ENCODE peak calls at places on chromosomes 6 and 20, in nine cellular contexts. H is mesendoderm; D is stomach; U is HCT116; Z is osteoblast; Y is CD8-positive, alpha-beta memory T cell; I is IMR-90; K is A673; C is CD8-positive, alpha-beta T cell. A is an unnamed sample.

GRCh38 chr6:73006161-73006560 is 219.1 kb downstream of the KHDC1L start:
- DNase-seq in Z (no peak), C (no peak), U (no peak), K (no peak), H (no peak), I (peak; percentile 33), D (no peak), Y (no peak), A (no peak)

GRCh38 chr6:20302702-20303251 is 90.5 kb upstream of the MBOAT1 start:
- DNase-seq in D (no peak), Z (peak; percentile 72), Y (no peak), U (no peak), I (peak; percentile 57), H (peak; percentile 84), C (no peak), K (no peak), A (no peak)

GRCh38 chr6:35931120-35931561 is 10.2 kb upstream of the SRPK1 start:
- DNase-seq in Y (no peak), C (no peak), Z (no peak), I (no peak), H (peak; percentile 61), K (no peak), U (no peak), D (no peak), A (no peak)

GRCh38 chr6:125220712-125221111 is 67.1 kb downstream of the TPD52L1 start:
- DNase-seq in Y (no peak), D (no peak), Z (peak; percentile 57), K (no peak), H (no peak), C (no peak), I (peak; percentile 44), U (no peak), A (no peak)

GRCh38 chr20:1535420-1536175 is 21.9 kb downstream of the SIRPD start:
- DNase-seq in U (no peak), H (no peak), D (no peak), C (no peak), Y (no peak), Z (no peak), K (no peak), I (no peak), A (no peak)

GRCh38 chr6:33417127-33417902 is 592 bp downstream of the CUTA start:
- DNase-seq in I (peak; percentile 94), Z (peak; percentile 96), D (no peak), C (no peak), Y (no peak), K (no peak), H (peak; percentile 46), U (no peak), A (no peak)

GRCh38 chr6:67792996-67793395 is 842.1 kb upstream of the ADGRB3 start:
- DNase-seq in C (no peak), D (no peak), K (no peak), Z (no peak), Y (no peak), U (no peak), I (no peak), H (peak; percentile 41), A (peak; percentile 8)

GRCh38 chr6:2507016-2507415 is 243.7 kb downstream of the MYLK4 start:
- DNase-seq in U (no peak), Z (no peak), Y (no peak), K (no peak), I (no peak), C (no peak), H (no peak), D (no peak), A (no peak)

GRCh38 chr6:140253096-140253495 is 878.6 kb upstream of the CITED2 start:
- DNase-seq in K (no peak), C (no peak), H (no peak), I (peak; percentile 52), U (no peak), Y (no peak), D (no peak), Z (no peak), A (no peak)

GRCh38 chr6:111642463-111643158 is 36.9 kb upstream of the TRAF3IP2 start:
- DNase-seq in Y (no peak), I (peak; percentile 66), U (peak; percentile 70), C (no peak), H (peak; percentile 79), D (peak; percentile 64), Z (peak; percentile 89), K (peak; percentile 73), A (peak; percentile 71)

GRCh38 chr6:46352541-46353267 is 138.5 kb downstream of the RCAN2 start:
- DNase-seq in D (no peak), K (peak; percentile 2), I (no peak), U (no peak), Z (no peak), Y (no peak), H (no peak), C (no peak), A (no peak)

GRCh38 chr6:119215885-119216590 is 133.5 kb downstream of the MAN1A1 start:
- DNase-seq in I (no peak), D (no peak), Z (peak; percentile 8), Y (no peak), K (no peak), H (peak; percentile 11), U (no peak), C (no peak), A (peak; percentile 83)

GRCh38 chr6:32113386-32114352 is 4.5 kb upstream of the TNXB start:
- DNase-seq in C (no peak), H (peak; percentile 96), Y (no peak), D (peak; percentile 50), Z (peak; percentile 98), U (no peak), I (peak; percentile 94), K (no peak), A (no peak)

GRCh38 chr6:31419842-31420241 is 16.4 kb downstream of the MICA start:
- DNase-seq in H (no peak), K (no peak), U (no peak), C (no peak), Y (no peak), I (no peak), D (no peak), Z (peak; percentile 68), A (no peak)

GRCh38 chr20:39397646-39398045 is 435.5 kb downstream of the DHX35 start:
- DNase-seq in Y (no peak), Z (no peak), I (no peak), H (no peak), U (no peak), C (no peak), D (no peak), K (no peak), A (no peak)

GRCh38 chr20:17715075-17715474 is 15.3 kb downstream of the BANF2 start:
- DNase-seq in U (no peak), Y (no peak), D (no peak), H (no peak), C (no peak), Z (no peak), K (no peak), I (no peak), A (no peak)

GRCh38 chr20:4056880-4057279 is 41.5 kb upstream of the RNF24 start:
- DNase-seq in U (no peak), H (no peak), Z (no peak), K (no peak), D (no peak), I (no peak), C (no peak), Y (no peak), A (no peak)

GRCh38 chr20:31560900-31561598 is 44.0 kb upstream of the ID1 start:
- DNase-seq in U (peak; percentile 91), Y (no peak), Z (peak; percentile 91), H (no peak), C (no peak), K (peak; percentile 54), I (peak; percentile 98), D (peak; percentile 47), A (no peak)

GRCh38 chr6:166257911-166258318 is 50.3 kb downstream of the PRR18 start:
- DNase-seq in Y (no peak), C (no peak), I (no peak), H (peak; percentile 64), K (no peak), Z (no peak), D (no peak), U (no peak), A (no peak)

GRCh38 chr6:51292659-51293058 is 474.0 kb downstream of the TFAP2B start:
- DNase-seq in C (no peak), Y (no peak), I (no peak), U (no peak), Z (no peak), D (no peak), K (no peak), H (peak; percentile 41), A (no peak)

GRCh38 chr6:38302081-38302480 is 337.6 kb downstream of the BTBD9 start:
- DNase-seq in I (peak; percentile 58), C (no peak), H (no peak), Z (no peak), K (no peak), U (no peak), Y (no peak), D (no peak), A (no peak)
- H3K4me3 ChIP-seq in I (no peak overlapping the region), C (no peak overlapping the region), H (no peak overlapping the region), Z (no peak overlapping the region), K (no peak overlapping the region), U (no peak overlapping the region), Y (no peak overlapping the region), D (no peak overlapping the region), A (no peak overlapping the region)

GRCh38 chr6:5995705-5996686 is 10.7 kb downstream of the NRN1 start:
- DNase-seq in D (no peak), H (peak; percentile 91), I (peak; percentile 19), Y (no peak), C (no peak), K (peak; percentile 94), Z (peak; percentile 97), U (no peak), A (peak; percentile 88)
- H3K4me1 ChIP-seq in D (peaks cover 30% of the 10 kb centered on the region), H (peaks cover 11% of the 10 kb centered on the region), I (no peaks in the 10 kb centered on the region), Y (peaks cover 50% of the 10 kb centered on the region), C (peaks cover 52% of the 10 kb centered on the region), K (peaks cover 28% of the 10 kb centered on the region), Z (peaks cover 11% of the 10 kb centered on the region), U (no peaks in the 10 kb centered on the region), A (peaks cover 3% of the 10 kb centered on the region)

DNA sequence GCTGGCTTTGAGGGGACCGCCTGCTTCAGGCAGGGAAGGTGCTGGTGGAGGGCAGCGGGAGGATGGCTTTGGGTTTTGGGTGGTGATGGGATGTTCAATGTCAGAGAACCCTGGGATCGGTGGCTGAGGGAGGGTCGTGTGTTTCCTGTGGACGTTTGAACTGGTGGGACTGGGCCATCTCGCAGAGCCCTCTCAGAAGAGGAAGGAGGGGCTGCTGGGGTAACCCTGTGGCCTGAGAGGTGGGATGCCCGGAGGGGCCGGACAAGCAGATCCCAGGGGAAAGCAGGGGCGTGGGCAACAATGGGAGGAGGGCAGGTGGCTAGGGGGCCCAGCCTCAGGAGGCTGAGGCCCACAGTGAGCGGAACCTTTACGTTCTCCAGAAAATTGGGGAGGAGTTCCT is 34.9 kb downstream of the PYGB start:
- DNase-seq in U (no peak), K (no peak), D (no peak), H (no peak), Z (peak; percentile 80), Y (no peak), C (no peak), I (no peak), A (peak; percentile 5)
- H3K36me3 ChIP-seq in U (peaks cover 10% of the 10 kb centered on the region), K (no peaks in the 10 kb centered on the region), D (peaks cover 100% of the 10 kb centered on the region), H (peaks cover 13% of the 10 kb centered on the region), Z (peaks cover 93% of the 10 kb centered on the region), Y (no peaks in the 10 kb centered on the region), C (peaks cover 49% of the 10 kb centered on the region), I (peaks cover 78% of the 10 kb centered on the region), A (peaks cover 80% of the 10 kb centered on the region)

DNA sequence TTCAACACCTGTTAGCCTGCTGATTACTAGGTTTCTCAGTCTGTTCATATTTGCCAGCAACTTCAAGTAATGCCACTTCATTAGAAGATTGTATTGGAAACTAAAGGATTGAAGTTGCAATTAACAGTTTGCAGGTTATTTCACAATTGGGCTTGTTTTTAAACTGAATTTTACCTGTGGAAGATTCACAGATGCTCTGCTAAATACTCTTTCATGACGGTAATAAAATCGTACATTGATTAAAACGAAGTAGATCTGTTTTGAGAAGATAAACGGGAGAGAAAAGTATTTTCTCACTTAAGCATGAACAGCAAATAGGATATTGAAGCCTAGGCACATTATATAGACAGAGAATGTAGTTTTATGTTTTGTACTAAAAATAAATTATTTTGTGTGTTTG is 1.6 kb downstream of the RNF182 start:
- DNase-seq in H (no peak), Y (no peak), D (no peak), I (no peak), C (no peak), Z (no peak), K (no peak), U (no peak), A (no peak)
- H3K4me3 ChIP-seq in H (no peak overlapping the region), Y (no peak overlapping the region), D (no peak overlapping the region), I (no peak overlapping the region), C (no peak overlapping the region), Z (no peak overlapping the region), K (peak overlapping the region; percentile 77), U (no peak overlapping the region), A (no peak overlapping the region)